ENCODE peak calls at places on chromosome 1, in four cellular contexts. One of them, this sample, is unnamed.

GRCh38 chr1:202639500-202639899 is 70.8 kb downstream of the SYT2 start:
- DNase-seq in NCI-H1417 treated with DMSO at 0.1 percent for 48 hours: no peak
- DNase-seq in CD4-positive, alpha-beta T cell: no peak
- DNase-seq in neural crest cell: no peak
- DNase-seq in this sample: no peak

GRCh38 chr1:221040716-221041275 is 161.6 kb downstream of the HLX start:
- DNase-seq in NCI-H1417 treated with DMSO at 0.1 percent for 48 hours: no peak
- DNase-seq in CD4-positive, alpha-beta T cell: no peak
- DNase-seq in neural crest cell: no peak
- DNase-seq in this sample: no peak

GRCh38 chr1:51776408-51776807 is 102.1 kb downstream of the NRDC start:
- DNase-seq in NCI-H1417 treated with DMSO at 0.1 percent for 48 hours: no peak
- DNase-seq in CD4-positive, alpha-beta T cell: no peak
- DNase-seq in neural crest cell: no peak
- DNase-seq in this sample: no peak

GRCh38 chr1:163737261-163737660 is 415.5 kb downstream of the NUF2 start:
- DNase-seq in NCI-H1417 treated with DMSO at 0.1 percent for 48 hours: no peak
- DNase-seq in CD4-positive, alpha-beta T cell: no peak
- DNase-seq in neural crest cell: no peak
- DNase-seq in this sample: no peak

GRCh38 chr1:47906009-47906432 is 91.2 kb downstream of the TRABD2B start:
- DNase-seq in NCI-H1417 treated with DMSO at 0.1 percent for 48 hours: no peak
- DNase-seq in CD4-positive, alpha-beta T cell: no peak
- DNase-seq in neural crest cell: no peak
- DNase-seq in this sample: no peak

GRCh38 chr1:51294566-51295184 is 35.7 kb downstream of the TTC39A start:
- DNase-seq in NCI-H1417 treated with DMSO at 0.1 percent for 48 hours: no peak
- DNase-seq in CD4-positive, alpha-beta T cell: no peak
- DNase-seq in neural crest cell: no peak
- DNase-seq in this sample: no peak

GRCh38 chr1:172588296-172589291 is 55.6 kb downstream of the SUCO start:
- DNase-seq in NCI-H1417 treated with DMSO at 0.1 percent for 48 hours: no peak
- DNase-seq in CD4-positive, alpha-beta T cell: no peak
- DNase-seq in neural crest cell: no peak
- DNase-seq in this sample: no peak

GRCh38 chr1:161198877-161199431 is at the start of gene ADAMTS4:
- DNase-seq in NCI-H1417 treated with DMSO at 0.1 percent for 48 hours: no peak
- DNase-seq in CD4-positive, alpha-beta T cell: no peak
- DNase-seq in neural crest cell: no peak
- DNase-seq in this sample: no peak

GRCh38 chr1:19662313-19662712 is 2.4 kb upstream of the HTR6 start:
- DNase-seq in NCI-H1417 treated with DMSO at 0.1 percent for 48 hours: no peak
- DNase-seq in CD4-positive, alpha-beta T cell: no peak
- DNase-seq in neural crest cell: no peak
- DNase-seq in this sample: no peak

GRCh38 chr1:15371610-15372539 is 37.8 kb upstream of the EFHD2 start:
- DNase-seq in NCI-H1417 treated with DMSO at 0.1 percent for 48 hours: no peak
- DNase-seq in CD4-positive, alpha-beta T cell: no peak
- DNase-seq in neural crest cell: no peak
- DNase-seq in this sample: no peak

GRCh38 chr1:80582980-80583379 is 1217.8 kb upstream of the ADGRL2 start:
- DNase-seq in NCI-H1417 treated with DMSO at 0.1 percent for 48 hours: no peak
- DNase-seq in CD4-positive, alpha-beta T cell: no peak
- DNase-seq in neural crest cell: no peak
- DNase-seq in this sample: no peak

GRCh38 chr1:97137862-97138514 is 416.4 kb downstream of the PTBP2 start:
- DNase-seq in NCI-H1417 treated with DMSO at 0.1 percent for 48 hours: peak
- DNase-seq in CD4-positive, alpha-beta T cell: no peak
- DNase-seq in neural crest cell: no peak
- DNase-seq in this sample: peak

GRCh38 chr1:201898240-201898894 is 9.7 kb downstream of the SHISA4 start:
- DNase-seq in NCI-H1417 treated with DMSO at 0.1 percent for 48 hours: no peak
- DNase-seq in CD4-positive, alpha-beta T cell: no peak
- DNase-seq in neural crest cell: no peak
- DNase-seq in this sample: no peak

GRCh38 chr1:224528900-224529299 is 87.2 kb upstream of the CNIH3 start:
- DNase-seq in NCI-H1417 treated with DMSO at 0.1 percent for 48 hours: no peak
- DNase-seq in CD4-positive, alpha-beta T cell: no peak
- DNase-seq in neural crest cell: no peak
- DNase-seq in this sample: no peak

GRCh38 chr1:9294440-9294773 is 1.7 kb downstream of the SPSB1 start:
- DNase-seq in NCI-H1417 treated with DMSO at 0.1 percent for 48 hours: no peak
- DNase-seq in CD4-positive, alpha-beta T cell: no peak
- DNase-seq in neural crest cell: no peak
- DNase-seq in this sample: no peak

GRCh38 chr1:177975588-177976495 is 6.0 kb upstream of the SEC16B start:
- DNase-seq in NCI-H1417 treated with DMSO at 0.1 percent for 48 hours: no peak
- DNase-seq in CD4-positive, alpha-beta T cell: no peak
- DNase-seq in neural crest cell: no peak
- DNase-seq in this sample: no peak

GRCh38 chr1:8197493-8198282 is 120.2 kb upstream of the SLC45A1 start:
- DNase-seq in NCI-H1417 treated with DMSO at 0.1 percent for 48 hours: no peak
- DNase-seq in CD4-positive, alpha-beta T cell: no peak
- DNase-seq in neural crest cell: no peak
- DNase-seq in this sample: no peak

GRCh38 chr1:64469977-64470669 is at the start of gene CACHD1:
- DNase-seq in NCI-H1417 treated with DMSO at 0.1 percent for 48 hours: no peak
- DNase-seq in CD4-positive, alpha-beta T cell: peak
- DNase-seq in neural crest cell: peak
- DNase-seq in this sample: peak

GRCh38 chr1:160949881-160950280 is 4.7 kb downstream of the ITLN2 start:
- DNase-seq in NCI-H1417 treated with DMSO at 0.1 percent for 48 hours: no peak
- DNase-seq in CD4-positive, alpha-beta T cell: no peak
- DNase-seq in neural crest cell: no peak
- DNase-seq in this sample: no peak

GRCh38 chr1:243946946-243947345 is 96.9 kb upstream of the AKT3 start:
- DNase-seq in NCI-H1417 treated with DMSO at 0.1 percent for 48 hours: no peak
- DNase-seq in CD4-positive, alpha-beta T cell: peak
- DNase-seq in neural crest cell: no peak
- DNase-seq in this sample: no peak

GRCh38 chr1:1929639-1930545 is 10.8 kb upstream of the TMEM52 start:
- DNase-seq in NCI-H1417 treated with DMSO at 0.1 percent for 48 hours: no peak
- DNase-seq in CD4-positive, alpha-beta T cell: no peak
- DNase-seq in neural crest cell: no peak
- DNase-seq in this sample: no peak

GRCh38 chr1:11150326-11150725 is 38.8 kb upstream of the ANGPTL7 start:
- DNase-seq in NCI-H1417 treated with DMSO at 0.1 percent for 48 hours: no peak
- DNase-seq in CD4-positive, alpha-beta T cell: no peak
- DNase-seq in neural crest cell: no peak
- DNase-seq in this sample: no peak

GRCh38 chr1:234986750-234987414 is 141.8 kb downstream of the TOMM20 start:
- DNase-seq in NCI-H1417 treated with DMSO at 0.1 percent for 48 hours: no peak
- DNase-seq in CD4-positive, alpha-beta T cell: no peak
- DNase-seq in neural crest cell: no peak
- DNase-seq in this sample: no peak

GRCh38 chr1:17887646-17888395 is 132.7 kb downstream of the ACTL8 start:
- DNase-seq in NCI-H1417 treated with DMSO at 0.1 percent for 48 hours: no peak
- DNase-seq in CD4-positive, alpha-beta T cell: no peak
- DNase-seq in neural crest cell: no peak
- DNase-seq in this sample: no peak

GRCh38 chr1:110155878-110156522 is 5.7 kb downstream of the SLC6A17 start:
- DNase-seq in NCI-H1417 treated with DMSO at 0.1 percent for 48 hours: no peak
- DNase-seq in CD4-positive, alpha-beta T cell: peak
- DNase-seq in neural crest cell: peak
- DNase-seq in this sample: no peak

GRCh38 chr1:222097646-222098045 is 355.8 kb upstream of the DUSP10 start:
- DNase-seq in NCI-H1417 treated with DMSO at 0.1 percent for 48 hours: no peak
- DNase-seq in CD4-positive, alpha-beta T cell: no peak
- DNase-seq in neural crest cell: no peak
- DNase-seq in this sample: no peak

GRCh38 chr1:159849972-159850371 is 12.5 kb downstream of the VSIG8 start:
- DNase-seq in NCI-H1417 treated with DMSO at 0.1 percent for 48 hours: no peak
- DNase-seq in CD4-positive, alpha-beta T cell: no peak
- DNase-seq in neural crest cell: no peak
- DNase-seq in this sample: no peak

GRCh38 chr1:3283849-3284248 is 170.6 kb upstream of the ARHGEF16 start:
- DNase-seq in NCI-H1417 treated with DMSO at 0.1 percent for 48 hours: no peak
- DNase-seq in CD4-positive, alpha-beta T cell: no peak
- DNase-seq in neural crest cell: peak
- DNase-seq in this sample: no peak

GRCh38 chr1:1073743-1074587 is at the start of gene RNF223:
- DNase-seq in NCI-H1417 treated with DMSO at 0.1 percent for 48 hours: no peak
- DNase-seq in CD4-positive, alpha-beta T cell: no peak
- DNase-seq in neural crest cell: no peak
- DNase-seq in this sample: no peak

GRCh38 chr1:179366093-179366800 is 476 bp downstream of the AXDND1 start:
- DNase-seq in NCI-H1417 treated with DMSO at 0.1 percent for 48 hours: no peak
- DNase-seq in CD4-positive, alpha-beta T cell: no peak
- DNase-seq in neural crest cell: no peak
- DNase-seq in this sample: no peak

GRCh38 chr1:161300478-161300877 is 9.3 kb downstream of the MPZ start:
- DNase-seq in NCI-H1417 treated with DMSO at 0.1 percent for 48 hours: no peak
- DNase-seq in CD4-positive, alpha-beta T cell: no peak
- DNase-seq in neural crest cell: no peak
- DNase-seq in this sample: no peak

GRCh38 chr1:77978293-77978968 is 441 bp downstream of the FUBP1 start:
- DNase-seq in NCI-H1417 treated with DMSO at 0.1 percent for 48 hours: peak
- DNase-seq in CD4-positive, alpha-beta T cell: peak
- DNase-seq in neural crest cell: peak
- DNase-seq in this sample: peak

GRCh38 chr1:55363261-55363660 is 148.1 kb upstream of the USP24 start:
- DNase-seq in NCI-H1417 treated with DMSO at 0.1 percent for 48 hours: no peak
- DNase-seq in CD4-positive, alpha-beta T cell: no peak
- DNase-seq in neural crest cell: no peak
- DNase-seq in this sample: no peak

GRCh38 chr1:212254853-212255363 is 30.3 kb upstream of the PPP2R5A start:
- DNase-seq in NCI-H1417 treated with DMSO at 0.1 percent for 48 hours: no peak
- DNase-seq in CD4-positive, alpha-beta T cell: no peak
- DNase-seq in neural crest cell: no peak
- DNase-seq in this sample: no peak

This sample was measured in NCI-H1436 treated with DMSO at 0.1 percent for 48 hours.